ENCODE peak calls at places on chromosomes 2 and 18, in four cellular contexts. G is H9, Q is neuronal stem cell, M is mesenchymal stem cell. X is an unnamed sample.

GRCh38 chr18:8046421-8046820 is 479.3 kb downstream of the PTPRM start:
- DNase-seq in Q (no peak), M (no peak), G (no peak), X (no peak)

GRCh38 chr18:76922107-76922506 is 99.8 kb downstream of the ZNF236 start:
- DNase-seq in M (peak), Q (peak), G (peak), X (peak)

GRCh38 chr18:68662779-68663178 is 52.1 kb downstream of the TMX3 start:
- DNase-seq in Q (no peak), G (no peak), M (peak), X (peak)

GRCh38 chr2:222468338-222468737 is 44.0 kb downstream of the SGPP2 start:
- DNase-seq in M (peak), Q (no peak), G (no peak), X (no peak)

GRCh38 chr2:222568866-222569265 is 87.0 kb downstream of the FARSB start:
- DNase-seq in Q (no peak), M (no peak), G (no peak), X (no peak)

GRCh38 chr2:196404276-196404675 is 232.9 kb upstream of the STK17B start:
- DNase-seq in M (no peak), G (no peak), Q (no peak), X (no peak)

GRCh38 chr2:217834744-217835513 is 167.9 kb downstream of the TNS1 start:
- DNase-seq in Q (no peak), M (no peak), G (no peak), X (no peak)

GRCh38 chr2:61272421-61273070 is 110.6 kb downstream of the C2orf74 start:
- DNase-seq in M (no peak), G (no peak), Q (no peak), X (no peak)

GRCh38 chr2:222264791-222265320 is 33.9 kb downstream of the PAX3 start:
- DNase-seq in G (no peak), Q (no peak), M (no peak), X (no peak)

GRCh38 chr2:230140667-230141066 is 71.9 kb upstream of the SLC16A14 start:
- DNase-seq in G (peak), Q (no peak), M (no peak), X (no peak)

GRCh38 chr18:63089041-63089440 is 230.5 kb downstream of the BCL2 start:
- DNase-seq in G (no peak), M (no peak), Q (no peak), X (no peak)

GRCh38 chr2:43293744-43294695 is 67.6 kb upstream of the ZFP36L2 start:
- DNase-seq in Q (no peak), M (peak), G (no peak), X (peak)
- H2BK120ac ChIP-seq in Q (no peak), M (peak), G (no peak), X (peak)

GRCh38 chr2:237491515-237492118 is 4.6 kb downstream of the MLPH start:
- DNase-seq in M (no peak), Q (no peak), G (no peak), X (no peak)
- H2BK12ac ChIP-seq in M (no peak), Q (no peak), G (no peak), X (no peak)

GRCh38 chr2:118738524-118739308 is 108.7 kb downstream of the EN1 start:
- DNase-seq in G (peak), Q (no peak), M (peak), X (peak)
- H2BK120ac ChIP-seq in G (no peak), Q (no peak), M (no peak), X (peak)

GRCh38 chr2:85253890-85254289 is 73.9 kb downstream of the TGOLN2 start:
- DNase-seq in Q (no peak), M (no peak), G (no peak), X (no peak)
- H2BK12ac ChIP-seq in Q (no peak), M (no peak), G (no peak), X (peak)

X was measured in trophoblast cell.